ENCODE peak calls at places on chromosomes 11 and 22, in six cellular contexts. W is prostate gland, H is Panc1, P is lower lobe of right lung, Y is neural progenitor cell, V is kidney. C is an unnamed sample.

GRCh38 chr22:40247976-40248375 is 70.3 kb downstream of the TNRC6B start:
- DNase-seq in V (no peak), H (no peak), Y (no peak), P (no peak), W (no peak), C (no peak)

GRCh38 chr11:65850217-65851082 is 7.5 kb downstream of the CFL1 start:
- DNase-seq in Y (no peak), P (no peak), W (no peak), H (no peak), V (no peak), C (no peak)

GRCh38 chr11:76918941-76919386 is 58.2 kb downstream of the ACER3 start:
- DNase-seq in P (no peak), H (peak), Y (peak), V (no peak), W (peak), C (peak)

GRCh38 chr11:12968836-12969235 is 40.3 kb upstream of the RASSF10 start:
- DNase-seq in W (no peak), Y (no peak), H (no peak), P (no peak), V (no peak), C (no peak)

GRCh38 chr22:29079218-29079901 is 6.5 kb downstream of the KREMEN1 start:
- DNase-seq in P (no peak), Y (no peak), H (no peak), V (no peak), W (peak), C (no peak)

GRCh38 chr11:121829159-121829643 is 286.8 kb downstream of the BLID start:
- DNase-seq in H (peak), Y (no peak), P (no peak), V (no peak), W (no peak), C (peak)

GRCh38 chr11:57425565-57426438 is 1.1 kb downstream of the SLC43A3 start:
- DNase-seq in H (no peak), Y (no peak), P (peak), V (no peak), W (peak), C (no peak)

GRCh38 chr11:76824980-76825725 is 35.6 kb upstream of the ACER3 start:
- DNase-seq in P (no peak), V (no peak), Y (no peak), H (no peak), W (peak), C (peak)

GRCh38 chr11:65615950-65616574 is 486 bp downstream of the PCNX3 start:
- DNase-seq in H (no peak), W (no peak), Y (peak), V (no peak), P (no peak), C (no peak)

GRCh38 chr22:35844886-35845285 is 127.2 kb downstream of the APOL5 start:
- DNase-seq in P (no peak), Y (no peak), W (no peak), V (no peak), H (no peak), C (no peak)

GRCh38 chr11:76025068-76025467 is 181.2 kb downstream of the WNT11 start:
- DNase-seq in Y (no peak), P (no peak), H (no peak), W (no peak), V (no peak), C (no peak)

GRCh38 chr11:121575250-121575962 is 122.6 kb upstream of the SORL1-AS1 start:
- DNase-seq in W (no peak), P (peak), H (no peak), Y (no peak), V (peak), C (no peak)

GRCh38 chr11:32232516-32232915 is 141.6 kb downstream of the RCN1 start:
- DNase-seq in Y (no peak), H (no peak), W (no peak), V (no peak), P (no peak), C (no peak)

GRCh38 chr11:74849525-74850391 is 99.1 kb downstream of the XRRA1 start:
- DNase-seq in P (no peak), V (no peak), Y (peak), W (no peak), H (no peak), C (peak)

GRCh38 chr11:64234840-64235379 is 526 bp downstream of the VEGFB start:
- DNase-seq in P (no peak), V (no peak), Y (peak), W (no peak), H (no peak), C (no peak)

GRCh38 chr11:121692236-121692635 is 239.5 kb upstream of the SORL1-AS1 start:
- DNase-seq in H (no peak), P (no peak), W (no peak), Y (no peak), V (no peak), C (no peak)

GRCh38 chr11:11022126-11022730 is 164.4 kb upstream of the ZBED5 start:
- DNase-seq in P (no peak), Y (no peak), H (no peak), W (no peak), V (no peak), C (peak)

GRCh38 chr11:16278986-16279385 is 77.4 kb downstream of the SOX6 start:
- DNase-seq in W (no peak), P (no peak), H (no peak), V (no peak), Y (no peak), C (no peak)

GRCh38 chr22:37560682-37561208 is 465 bp downstream of the CDC42EP1 start:
- DNase-seq in P (peak), V (peak), Y (peak), W (no peak), H (no peak), C (no peak)

GRCh38 chr22:50242406-50242949 is 2.3 kb downstream of the TUBGCP6 start:
- DNase-seq in H (no peak), W (no peak), P (no peak), V (no peak), Y (no peak), C (no peak)

GRCh38 chr22:17285661-17286060 is 66.4 kb upstream of the ADA2 start:
- DNase-seq in Y (no peak), W (no peak), H (no peak), V (no peak), P (no peak), C (no peak)

GRCh38 chr11:34358666-34359547 is 1.1 kb upstream of the ABTB2 start:
- DNase-seq in Y (peak), P (peak), H (peak), V (peak), W (peak), C (peak)

GRCh38 chr22:23387827-23388491 is 192.1 kb downstream of the IGLL1 start:
- DNase-seq in V (peak), H (no peak), P (no peak), W (no peak), Y (no peak), C (no peak)
- H3K27ac ChIP-seq in V (no peak), H (no peak), P (peak), W (no peak), Y (no peak), C (no peak)

GRCh38 chr22:31176923-31177322 is 16.9 kb downstream of the RNF185 start:
- DNase-seq in P (no peak), V (no peak), Y (no peak), H (no peak), W (peak), C (no peak)

GRCh38 chr22:31173386-31174145 is 13.6 kb downstream of the RNF185 start:
- DNase-seq in H (peak), W (no peak), Y (no peak), V (no peak), P (no peak), C (peak)

GRCh38 chr22:31179345-31179744 is 19.4 kb downstream of the RNF185 start:
- DNase-seq in Y (no peak), H (no peak), V (no peak), W (peak), P (no peak), C (peak)

GRCh38 chr22:31178859-31179258 is 18.9 kb downstream of the RNF185 start:
- DNase-seq in V (no peak), Y (no peak), P (no peak), W (no peak), H (no peak), C (no peak)

DNA sequence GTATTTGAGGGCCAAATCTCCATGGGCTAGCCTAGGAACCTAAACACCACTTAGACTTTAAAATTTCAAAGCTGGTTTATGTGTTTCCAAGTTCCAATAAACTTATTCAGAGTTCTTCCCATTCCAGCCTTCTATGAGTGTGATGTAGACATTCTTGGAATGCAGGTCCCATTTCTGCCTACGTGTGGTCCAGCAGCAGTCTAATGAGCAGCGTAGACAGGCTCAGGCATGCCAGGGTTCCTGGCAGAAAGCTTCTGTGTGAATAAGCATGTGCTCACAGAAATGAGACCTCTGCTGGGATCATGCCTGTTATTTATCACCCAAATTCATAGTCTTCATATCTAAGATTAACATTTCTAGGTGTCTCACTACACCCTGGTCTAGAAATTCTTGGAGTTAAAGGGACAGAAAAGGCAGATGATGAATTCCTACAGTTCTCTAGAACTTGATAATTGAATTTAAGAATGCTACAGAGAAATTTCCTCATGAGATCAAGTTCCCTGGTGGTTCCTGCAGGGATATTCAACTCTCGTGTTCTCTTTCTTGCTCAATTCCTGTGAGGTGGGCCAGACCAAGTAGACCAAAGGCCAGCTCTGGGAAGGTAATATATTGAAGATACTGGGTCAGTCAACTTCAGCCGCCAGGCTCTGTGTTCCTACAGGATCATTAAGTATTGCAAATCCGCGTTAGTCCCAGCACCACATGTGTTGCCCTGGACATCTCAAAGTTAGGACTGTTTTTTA is 17.6 kb downstream of the RNF185 start:
- DNase-seq in Y (no peak), H (no peak), P (no peak), V (no peak), W (peak), C (peak)
- TF ChIP-seq CTCF in Y (no peak), H (no peak), P (no peak), V (no peak), W (peak), C (no peak)

DNA sequence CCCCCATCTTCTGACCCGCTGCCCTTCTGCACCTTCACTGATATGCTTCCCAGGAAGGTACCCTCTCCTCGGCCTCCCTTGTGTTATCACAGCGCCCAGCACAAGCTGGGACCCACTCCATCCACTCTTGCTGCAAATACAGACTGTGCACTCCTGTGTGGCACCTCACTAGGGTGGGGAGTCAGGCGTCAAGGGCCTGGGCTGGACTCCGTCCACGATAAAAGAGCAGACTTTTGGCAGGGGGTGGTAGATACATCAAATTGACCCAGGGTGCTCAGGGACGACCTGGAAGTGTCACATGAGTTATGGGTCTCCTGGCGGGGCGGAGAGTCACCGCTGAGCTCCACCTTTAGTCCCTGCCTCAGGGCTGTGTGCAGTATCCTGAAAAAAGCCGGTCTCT is 908 bp downstream of the TRPM5 start:
- DNase-seq in P (peak), H (no peak), V (peak), Y (no peak), W (no peak), C (no peak)
- H3K27ac ChIP-seq in P (no peak), H (no peak), V (no peak), Y (no peak), W (no peak), C (no peak)

GRCh38 chr11:126113963-126114362 is 51.3 kb upstream of the CDON start:
- DNase-seq in Y (no peak), V (no peak), H (no peak), W (no peak), P (no peak), C (no peak)

GRCh38 chr11:126113012-126113411 is 50.3 kb upstream of the CDON start:
- DNase-seq in W (no peak), V (no peak), H (no peak), P (no peak), Y (no peak), C (no peak)

GRCh38 chr11:126114486-126115252 is 52.0 kb upstream of the CDON start:
- DNase-seq in H (no peak), Y (no peak), P (no peak), V (no peak), W (no peak), C (no peak)

GRCh38 chr11:126112547-126112946 is 49.9 kb upstream of the CDON start:
- DNase-seq in V (no peak), H (no peak), P (no peak), W (no peak), Y (no peak), C (no peak)

DNA sequence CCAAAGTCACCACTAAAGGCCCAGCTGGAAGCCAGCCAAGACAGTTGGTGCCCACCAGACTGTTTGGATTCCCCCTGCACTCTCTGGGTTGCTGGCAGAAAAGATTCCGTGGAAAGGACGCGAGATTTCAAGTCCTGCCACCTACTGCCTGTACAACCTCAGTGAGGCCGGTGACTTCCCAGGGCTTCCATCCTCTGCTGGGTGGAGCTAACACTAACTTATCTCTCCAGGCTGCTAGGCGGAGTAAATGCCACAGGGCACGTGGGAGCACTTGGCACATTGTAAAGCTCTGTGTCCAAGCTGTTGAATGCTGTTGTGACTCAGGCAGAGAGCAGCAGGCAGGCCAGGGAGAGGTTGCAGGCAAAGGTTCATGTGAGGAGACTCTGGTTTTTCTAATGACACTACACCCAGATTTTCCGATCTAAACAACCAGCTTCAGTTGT is 50.9 kb upstream of the CDON start:
- DNase-seq in V (peak), H (peak), Y (peak), W (peak), P (peak), C (peak)
- TF ChIP-seq CTCF in V (no peak), H (no peak), Y (no peak), W (no peak), P (no peak), C (no peak)

GRCh38 chr11:120375076-120375475 is 38.9 kb downstream of the ARHGEF12 start:
- DNase-seq in W (no peak), H (no peak), P (no peak), Y (no peak), V (no peak), C (no peak)
- H3K27ac ChIP-seq in W (no peak), H (no peak), P (no peak), Y (no peak), V (no peak), C (no peak)

GRCh38 chr22:47132428-47132825 is 370.0 kb downstream of the TBC1D22A start:
- DNase-seq in V (peak), P (no peak), W (no peak), H (no peak), Y (no peak), C (no peak)

GRCh38 chr22:47133263-47133662 is 370.8 kb downstream of the TBC1D22A start:
- DNase-seq in Y (no peak), P (no peak), W (no peak), H (no peak), V (no peak), C (no peak)

GRCh38 chr22:47129902-47130301 is 367.5 kb downstream of the TBC1D22A start:
- DNase-seq in P (peak), H (no peak), V (no peak), Y (no peak), W (peak), C (no peak)

GRCh38 chr22:47130883-47131610 is 368.6 kb downstream of the TBC1D22A start:
- DNase-seq in H (no peak), P (peak), V (peak), Y (no peak), W (no peak), C (no peak)

GRCh38 chr22:47131611-47132427 is 369.4 kb downstream of the TBC1D22A start:
- DNase-seq in P (no peak), W (no peak), Y (no peak), V (peak), H (no peak), C (no peak)
- TF ChIP-seq CTCF in P (no peak), W (no peak), Y (no peak), V (no peak), H (no peak), C (no peak)

GRCh38 chr22:19525666-19526065 is 1.5 kb upstream of the CLDN5 start:
- DNase-seq in P (no peak), Y (no peak), W (no peak), H (no peak), V (no peak), C (no peak)
- H3K27ac ChIP-seq in P (peak), Y (no peak), W (no peak), H (no peak), V (peak), C (no peak)

C was measured in RWPE1.